ENCODE peak calls at places on chromosome 15, in ten cellular contexts. One of them, this sample, is unnamed.
A peak's percentile ranks its signal among the peaks of the same experiment; 100 is the strongest.

GRCh38 chr15:91855241-91855640 is 1.7 kb downstream of the SLCO3A1 start:
- DNase-seq in WERI-Rb-1: no peak
- DNase-seq in left cardiac atrium: no peak
- DNase-seq in lung: no peak
- DNase-seq in NCI-H748 treated with DMSO at 0.1 percent for 48 hours: no peak
- DNase-seq in T-helper 17 cell: no peak
- DNase-seq in AML-193: no peak
- DNase-seq in RWPE1: no peak
- DNase-seq in MV-4-11: no peak
- DNase-seq in lung microvascular endothelial cell: no peak
- DNase-seq in this sample: no peak

GRCh38 chr15:46786886-46787285 is 930.4 kb upstream of the SEMA6D start:
- DNase-seq in WERI-Rb-1: peak; percentile 42
- DNase-seq in left cardiac atrium: no peak
- DNase-seq in lung: no peak
- DNase-seq in NCI-H748 treated with DMSO at 0.1 percent for 48 hours: peak; percentile 2
- DNase-seq in T-helper 17 cell: no peak
- DNase-seq in AML-193: no peak
- DNase-seq in RWPE1: no peak
- DNase-seq in MV-4-11: no peak
- DNase-seq in lung microvascular endothelial cell: no peak
- DNase-seq in this sample: no peak

GRCh38 chr15:35871812-35872211 is 325.8 kb upstream of the DPH6 start:
- DNase-seq in WERI-Rb-1: no peak
- DNase-seq in left cardiac atrium: no peak
- DNase-seq in lung: no peak
- DNase-seq in NCI-H748 treated with DMSO at 0.1 percent for 48 hours: no peak
- DNase-seq in T-helper 17 cell: no peak
- DNase-seq in AML-193: no peak
- DNase-seq in RWPE1: no peak
- DNase-seq in MV-4-11: no peak
- DNase-seq in lung microvascular endothelial cell: no peak
- DNase-seq in this sample: no peak

GRCh38 chr15:90064931-90065681 is 37.2 kb downstream of the IDH2 start:
- DNase-seq in WERI-Rb-1: peak; percentile 73
- DNase-seq in left cardiac atrium: peak; percentile 78
- DNase-seq in lung: no peak
- DNase-seq in NCI-H748 treated with DMSO at 0.1 percent for 48 hours: no peak
- DNase-seq in T-helper 17 cell: no peak
- DNase-seq in AML-193: peak; percentile 24
- DNase-seq in RWPE1: no peak
- DNase-seq in MV-4-11: peak; percentile 22
- DNase-seq in lung microvascular endothelial cell: peak; percentile 38
- DNase-seq in this sample: no peak

GRCh38 chr15:74136584-74137543 is 6.5 kb downstream of the ISLR2 start:
- DNase-seq in WERI-Rb-1: no peak
- DNase-seq in left cardiac atrium: peak; percentile 35
- DNase-seq in lung: no peak
- DNase-seq in NCI-H748 treated with DMSO at 0.1 percent for 48 hours: no peak
- DNase-seq in T-helper 17 cell: no peak
- DNase-seq in AML-193: no peak
- DNase-seq in RWPE1: no peak
- DNase-seq in MV-4-11: no peak
- DNase-seq in lung microvascular endothelial cell: peak; percentile 70
- DNase-seq in this sample: peak; percentile 45

GRCh38 chr15:62138124-62138523 is 27.0 kb downstream of the C2CD4B start:
- DNase-seq in WERI-Rb-1: no peak
- DNase-seq in left cardiac atrium: no peak
- DNase-seq in lung: no peak
- DNase-seq in NCI-H748 treated with DMSO at 0.1 percent for 48 hours: no peak
- DNase-seq in T-helper 17 cell: no peak
- DNase-seq in AML-193: no peak
- DNase-seq in RWPE1: peak; percentile 52
- DNase-seq in MV-4-11: no peak
- DNase-seq in lung microvascular endothelial cell: peak; percentile 91
- DNase-seq in this sample: no peak

GRCh38 chr15:101803209-101803608 is at the start of gene OR4F6:
- DNase-seq in WERI-Rb-1: no peak
- DNase-seq in left cardiac atrium: no peak
- DNase-seq in lung: no peak
- DNase-seq in NCI-H748 treated with DMSO at 0.1 percent for 48 hours: no peak
- DNase-seq in T-helper 17 cell: no peak
- DNase-seq in AML-193: no peak
- DNase-seq in RWPE1: no peak
- DNase-seq in MV-4-11: no peak
- DNase-seq in lung microvascular endothelial cell: no peak
- DNase-seq in this sample: no peak

GRCh38 chr15:41115652-41116115 is 396 bp downstream of the INO80 start:
- DNase-seq in WERI-Rb-1: peak; percentile 53
- DNase-seq in left cardiac atrium: peak; percentile 72
- DNase-seq in lung: peak; percentile 77
- DNase-seq in NCI-H748 treated with DMSO at 0.1 percent for 48 hours: no peak
- DNase-seq in T-helper 17 cell: peak; percentile 55
- DNase-seq in AML-193: peak; percentile 48
- DNase-seq in RWPE1: peak; percentile 64
- DNase-seq in MV-4-11: peak; percentile 44
- DNase-seq in lung microvascular endothelial cell: peak; percentile 71
- DNase-seq in this sample: no peak

GRCh38 chr15:71273731-71274447 is 158.6 kb downstream of the THSD4 start:
- DNase-seq in WERI-Rb-1: no peak
- DNase-seq in left cardiac atrium: no peak
- DNase-seq in lung: no peak
- DNase-seq in NCI-H748 treated with DMSO at 0.1 percent for 48 hours: no peak
- DNase-seq in T-helper 17 cell: no peak
- DNase-seq in AML-193: no peak
- DNase-seq in RWPE1: no peak
- DNase-seq in MV-4-11: no peak
- DNase-seq in lung microvascular endothelial cell: peak; percentile 42
- DNase-seq in this sample: no peak

GRCh38 chr15:41258706-41259471 is 27.8 kb downstream of the CHP1 start:
- DNase-seq in WERI-Rb-1: no peak
- DNase-seq in left cardiac atrium: no peak
- DNase-seq in lung: no peak
- DNase-seq in NCI-H748 treated with DMSO at 0.1 percent for 48 hours: no peak
- DNase-seq in T-helper 17 cell: no peak
- DNase-seq in AML-193: peak; percentile 45
- DNase-seq in RWPE1: no peak
- DNase-seq in MV-4-11: peak; percentile 64
- DNase-seq in lung microvascular endothelial cell: no peak
- DNase-seq in this sample: peak; percentile 34

GRCh38 chr15:98787936-98788757 is 139.8 kb downstream of the IGF1R start:
- DNase-seq in WERI-Rb-1: peak; percentile 68
- DNase-seq in left cardiac atrium: no peak
- DNase-seq in lung: no peak
- DNase-seq in NCI-H748 treated with DMSO at 0.1 percent for 48 hours: no peak
- DNase-seq in T-helper 17 cell: no peak
- DNase-seq in AML-193: peak; percentile 77
- DNase-seq in RWPE1: no peak
- DNase-seq in MV-4-11: peak; percentile 40
- DNase-seq in lung microvascular endothelial cell: no peak
- DNase-seq in this sample: no peak

GRCh38 chr15:99143655-99144610 is 39.1 kb downstream of the SYNM start:
- DNase-seq in WERI-Rb-1: no peak
- DNase-seq in left cardiac atrium: peak; percentile 71
- DNase-seq in lung: peak; percentile 51
- DNase-seq in NCI-H748 treated with DMSO at 0.1 percent for 48 hours: no peak
- DNase-seq in T-helper 17 cell: no peak
- DNase-seq in AML-193: no peak
- DNase-seq in RWPE1: no peak
- DNase-seq in MV-4-11: no peak
- DNase-seq in lung microvascular endothelial cell: no peak
- DNase-seq in this sample: no peak

GRCh38 chr15:48702569-48703239 is 57.2 kb upstream of the FBN1 start:
- DNase-seq in WERI-Rb-1: no peak
- DNase-seq in left cardiac atrium: no peak
- DNase-seq in lung: no peak
- DNase-seq in NCI-H748 treated with DMSO at 0.1 percent for 48 hours: no peak
- DNase-seq in T-helper 17 cell: no peak
- DNase-seq in AML-193: no peak
- DNase-seq in RWPE1: no peak
- DNase-seq in MV-4-11: no peak
- DNase-seq in lung microvascular endothelial cell: no peak
- DNase-seq in this sample: no peak

GRCh38 chr15:39115379-39116057 is 465.4 kb upstream of the THBS1 start:
- DNase-seq in WERI-Rb-1: no peak
- DNase-seq in left cardiac atrium: no peak
- DNase-seq in lung: no peak
- DNase-seq in NCI-H748 treated with DMSO at 0.1 percent for 48 hours: no peak
- DNase-seq in T-helper 17 cell: no peak
- DNase-seq in AML-193: no peak
- DNase-seq in RWPE1: no peak
- DNase-seq in MV-4-11: no peak
- DNase-seq in lung microvascular endothelial cell: no peak
- DNase-seq in this sample: no peak

GRCh38 chr15:38652998-38653397 is 88.4 kb upstream of the RASGRP1 start:
- DNase-seq in WERI-Rb-1: peak; percentile 11
- DNase-seq in left cardiac atrium: no peak
- DNase-seq in lung: no peak
- DNase-seq in NCI-H748 treated with DMSO at 0.1 percent for 48 hours: no peak
- DNase-seq in T-helper 17 cell: peak; percentile 36
- DNase-seq in AML-193: no peak
- DNase-seq in RWPE1: no peak
- DNase-seq in MV-4-11: no peak
- DNase-seq in lung microvascular endothelial cell: no peak
- DNase-seq in this sample: no peak

GRCh38 chr15:31150732-31151212 is 49.2 kb upstream of the TRPM1 start:
- DNase-seq in WERI-Rb-1: no peak
- DNase-seq in left cardiac atrium: no peak
- DNase-seq in lung: no peak
- DNase-seq in NCI-H748 treated with DMSO at 0.1 percent for 48 hours: no peak
- DNase-seq in T-helper 17 cell: no peak
- DNase-seq in AML-193: no peak
- DNase-seq in RWPE1: peak; percentile 57
- DNase-seq in MV-4-11: no peak
- DNase-seq in lung microvascular endothelial cell: no peak
- DNase-seq in this sample: no peak

GRCh38 chr15:79179108-79179561 is 88.6 kb upstream of the RASGRF1 start:
- DNase-seq in WERI-Rb-1: no peak
- DNase-seq in left cardiac atrium: no peak
- DNase-seq in lung: no peak
- DNase-seq in NCI-H748 treated with DMSO at 0.1 percent for 48 hours: no peak
- DNase-seq in T-helper 17 cell: no peak
- DNase-seq in AML-193: no peak
- DNase-seq in RWPE1: peak; percentile 85
- DNase-seq in MV-4-11: no peak
- DNase-seq in lung microvascular endothelial cell: peak; percentile 71
- DNase-seq in this sample: no peak

GRCh38 chr15:58240191-58240932 is 102.2 kb downstream of the AQP9 start:
- DNase-seq in WERI-Rb-1: no peak
- DNase-seq in left cardiac atrium: no peak
- DNase-seq in lung: no peak
- DNase-seq in NCI-H748 treated with DMSO at 0.1 percent for 48 hours: peak; percentile 4
- DNase-seq in T-helper 17 cell: no peak
- DNase-seq in AML-193: no peak
- DNase-seq in RWPE1: no peak
- DNase-seq in MV-4-11: no peak
- DNase-seq in lung microvascular endothelial cell: no peak
- DNase-seq in this sample: no peak

GRCh38 chr15:74727727-74728126 is 2.4 kb upstream of the CYP1A1 start:
- DNase-seq in WERI-Rb-1: no peak
- DNase-seq in left cardiac atrium: peak; percentile 28
- DNase-seq in lung: no peak
- DNase-seq in NCI-H748 treated with DMSO at 0.1 percent for 48 hours: no peak
- DNase-seq in T-helper 17 cell: no peak
- DNase-seq in AML-193: no peak
- DNase-seq in RWPE1: no peak
- DNase-seq in MV-4-11: no peak
- DNase-seq in lung microvascular endothelial cell: no peak
- DNase-seq in this sample: no peak

GRCh38 chr15:84659904-84660781 is 2.1 kb upstream of the NMB start:
- DNase-seq in WERI-Rb-1: no peak
- DNase-seq in left cardiac atrium: no peak
- DNase-seq in lung: no peak
- DNase-seq in NCI-H748 treated with DMSO at 0.1 percent for 48 hours: no peak
- DNase-seq in T-helper 17 cell: no peak
- DNase-seq in AML-193: no peak
- DNase-seq in RWPE1: no peak
- DNase-seq in MV-4-11: no peak
- DNase-seq in lung microvascular endothelial cell: no peak
- DNase-seq in this sample: no peak

GRCh38 chr15:101647251-101647650 is 4.9 kb downstream of the TM2D3 start:
- DNase-seq in WERI-Rb-1: no peak
- DNase-seq in left cardiac atrium: no peak
- DNase-seq in lung: no peak
- DNase-seq in NCI-H748 treated with DMSO at 0.1 percent for 48 hours: no peak
- DNase-seq in T-helper 17 cell: no peak
- DNase-seq in AML-193: no peak
- DNase-seq in RWPE1: no peak
- DNase-seq in MV-4-11: no peak
- DNase-seq in lung microvascular endothelial cell: no peak
- DNase-seq in this sample: no peak